ENCODE peak calls at places on chromosomes 2 and 18, in ten cellular contexts. Z is HAP-1; X is stimulated activated CD4-positive, alpha-beta T cell treated with anti-CD3 and anti-CD28 coated beads, Interleukin-1b, Interleukin-23, amount 100 ng/mL, for 24 hours; Q is right lobe of liver; M is left ventricle myocardium inferior; T is occipital lobe; A is AG08395; K is T-helper 1 cell; H is mammary epithelial cell; P is Ammon's horn. S is an unnamed sample.

GRCh38 chr18:47997338-47997780 is 66.9 kb upstream of the SMAD2 start:
- DNase-seq in Q (no peak), M (no peak), P (no peak), K (no peak), A (no peak), X (peak), Z (no peak), H (no peak), T (no peak), S (no peak)

GRCh38 chr18:50559750-50560680 is at the start of gene MAPK4:
- DNase-seq in P (peak), X (peak), M (peak), Z (peak), T (no peak), A (peak), K (no peak), Q (peak), H (peak), S (peak)

GRCh38 chr2:127006962-127007361 is 100.0 kb downstream of the BIN1 start:
- DNase-seq in M (no peak), A (no peak), P (no peak), K (no peak), H (no peak), Z (no peak), X (no peak), Q (no peak), T (no peak), S (no peak)

GRCh38 chr2:74334931-74335333 is 8.3 kb downstream of the SLC4A5 start:
- DNase-seq in T (peak), H (peak), Q (peak), P (peak), M (peak), Z (peak), A (peak), X (peak), K (peak), S (peak)

GRCh38 chr2:8249191-8249590 is 432.7 kb upstream of the ID2 start:
- DNase-seq in T (no peak), Q (peak), Z (no peak), X (no peak), A (peak), P (peak), H (no peak), M (no peak), K (no peak), S (no peak)

GRCh38 chr2:39301352-39301751 is 57.6 kb upstream of the CDKL4 start:
- DNase-seq in H (no peak), A (no peak), P (no peak), Q (no peak), X (no peak), Z (no peak), T (no peak), K (no peak), M (no peak), S (no peak)

GRCh38 chr18:59085126-59085794 is 54.4 kb upstream of the SEC11C start:
- DNase-seq in M (no peak), Q (no peak), T (no peak), A (no peak), Z (no peak), K (no peak), P (no peak), X (no peak), H (no peak), S (no peak)

GRCh38 chr2:231124833-231125232 is at the start of gene HTR2B:
- DNase-seq in H (no peak), X (no peak), Q (no peak), M (no peak), T (no peak), A (peak), K (no peak), P (peak), Z (peak), S (no peak)

GRCh38 chr2:114065731-114066130 is 175.8 kb downstream of the ACTR3 start:
- DNase-seq in P (no peak), T (no peak), A (no peak), K (no peak), Z (no peak), H (no peak), M (no peak), Q (peak), X (no peak), S (no peak)

GRCh38 chr2:238150686-238151085 is 8.1 kb upstream of the ERFE start:
- DNase-seq in Z (no peak), T (no peak), Q (no peak), H (no peak), A (no peak), P (no peak), X (no peak), M (no peak), K (no peak), S (no peak)

GRCh38 chr18:71442830-71443229 is 1101.3 kb downstream of the CBLN2 start:
- DNase-seq in P (no peak), K (no peak), H (no peak), M (no peak), A (no peak), Q (no peak), Z (no peak), T (no peak), X (no peak), S (no peak)

GRCh38 chr18:21513292-21513691 is 87.2 kb downstream of the ESCO1 start:
- DNase-seq in Z (no peak), T (no peak), M (no peak), X (no peak), K (no peak), H (no peak), A (peak), Q (no peak), P (no peak), S (no peak)

GRCh38 chr2:128488429-128488828 is 169.8 kb upstream of the HS6ST1 start:
- DNase-seq in T (no peak), A (no peak), Q (no peak), P (no peak), Z (no peak), K (no peak), M (no peak), H (no peak), X (no peak), S (no peak)

GRCh38 chr2:168699834-168700417 is 102.5 kb upstream of the NOSTRIN start:
- DNase-seq in Q (peak), P (peak), M (peak), Z (no peak), X (no peak), A (peak), K (no peak), H (no peak), T (no peak), S (peak)

GRCh38 chr2:11715987-11716652 is 30.3 kb upstream of the LPIN1 start:
- DNase-seq in A (no peak), M (no peak), K (no peak), Z (no peak), H (no peak), Q (peak), P (no peak), T (no peak), X (no peak), S (no peak)

GRCh38 chr2:126890136-126890961 is 8.3 kb upstream of the TEX51 start:
- DNase-seq in P (no peak), Z (no peak), A (no peak), X (no peak), K (no peak), H (no peak), M (no peak), Q (no peak), T (no peak), S (no peak)

GRCh38 chr2:75521225-75521872 is 39.4 kb downstream of the EVA1A start:
- DNase-seq in Z (no peak), A (no peak), M (no peak), Q (no peak), X (no peak), H (no peak), T (no peak), K (no peak), P (no peak), S (no peak)

GRCh38 chr2:2809771-2810170 is 478.7 kb upstream of the MYT1L start:
- DNase-seq in Q (no peak), T (no peak), K (no peak), A (no peak), M (no peak), H (no peak), X (no peak), Z (no peak), P (no peak), S (no peak)

GRCh38 chr2:127072380-127072779 is 34.6 kb downstream of the BIN1 start:
- DNase-seq in Z (no peak), X (no peak), T (no peak), A (no peak), M (no peak), Q (no peak), P (no peak), K (no peak), H (no peak), S (no peak)

GRCh38 chr2:219912530-219912929 is 285.1 kb downstream of the SLC4A3 start:
- DNase-seq in X (no peak), T (peak), M (no peak), Z (no peak), H (peak), K (no peak), P (peak), Q (no peak), A (peak), S (no peak)

GRCh38 chr2:85585781-85586105 is 1.5 kb downstream of the VAMP5 start:
- DNase-seq in Q (no peak), A (peak), M (no peak), P (no peak), X (no peak), Z (no peak), H (no peak), T (no peak), K (no peak), S (no peak)

GRCh38 chr2:68098398-68098797 is 35.6 kb upstream of the C1D start:
- DNase-seq in T (no peak), M (no peak), K (no peak), A (no peak), H (no peak), Z (no peak), P (no peak), X (no peak), Q (no peak), S (no peak)

GRCh38 chr2:240227538-240228428 is 87.3 kb upstream of the OTOS start:
- DNase-seq in H (no peak), M (no peak), Q (no peak), P (no peak), K (no peak), Z (no peak), A (no peak), X (no peak), T (no peak), S (peak)

GRCh38 chr2:12507295-12507694 is 209.4 kb upstream of the TRIB2 start:
- DNase-seq in H (peak), Q (no peak), M (no peak), P (no peak), T (no peak), A (peak), Z (no peak), X (peak), K (no peak), S (no peak)

GRCh38 chr2:152395132-152396024 is 60.4 kb downstream of the FMNL2 start:
- DNase-seq in A (peak), P (no peak), T (no peak), X (no peak), H (no peak), Z (peak), M (no peak), Q (no peak), K (no peak), S (no peak)

GRCh38 chr2:25115902-25116301 is 52.5 kb downstream of the POMC start:
- DNase-seq in P (no peak), Q (no peak), A (peak), X (no peak), K (no peak), M (no peak), Z (no peak), H (no peak), T (no peak), S (no peak)

GRCh38 chr2:107020386-107020785 is 134.4 kb upstream of the ST6GAL2 start:
- DNase-seq in Z (no peak), A (no peak), K (no peak), T (no peak), H (no peak), X (no peak), M (no peak), P (no peak), Q (no peak), S (no peak)

GRCh38 chr2:205133544-205133943 is 548.8 kb upstream of the NRP2 start:
- DNase-seq in M (peak), Z (no peak), P (no peak), K (no peak), T (no peak), A (no peak), X (no peak), Q (no peak), H (no peak), S (no peak)

GRCh38 chr2:98793275-98793674 is 62.3 kb upstream of the MGAT4A start:
- DNase-seq in H (peak), Z (no peak), Q (no peak), A (no peak), X (no peak), M (no peak), K (no peak), P (no peak), T (no peak), S (no peak)

GRCh38 chr2:201450910-201451329 is 338 bp downstream of the TRAK2 start:
- DNase-seq in K (no peak), X (no peak), Z (no peak), P (no peak), H (no peak), Q (no peak), M (no peak), A (peak), T (peak), S (no peak)

GRCh38 chr2:40230717-40231300 is 221.1 kb downstream of the SLC8A1 start:
- DNase-seq in T (no peak), P (no peak), Z (no peak), Q (no peak), A (no peak), M (no peak), X (no peak), K (no peak), H (peak), S (no peak)

GRCh38 chr2:101038455-101039255 is 36.6 kb downstream of the RPL31 start:
- DNase-seq in Z (no peak), K (no peak), P (no peak), A (no peak), Q (no peak), H (peak), M (no peak), T (no peak), X (no peak), S (no peak)

GRCh38 chr2:119408221-119408619 is 23.4 kb upstream of the TMEM37 start:
- DNase-seq in Z (no peak), P (no peak), Q (no peak), T (no peak), M (no peak), A (peak), H (no peak), X (no peak), K (no peak), S (peak)

GRCh38 chr18:7958081-7958896 is 391.2 kb downstream of the PTPRM start:
- DNase-seq in Q (no peak), T (no peak), P (no peak), M (no peak), K (no peak), A (no peak), Z (no peak), H (no peak), X (no peak), S (no peak)

GRCh38 chr2:9763356-9764152 is 79.7 kb upstream of the TAF1B start:
- DNase-seq in M (no peak), Q (no peak), H (no peak), T (no peak), X (no peak), P (no peak), Z (no peak), A (peak), K (no peak), S (no peak)

GRCh38 chr2:206502729-206503128 is 59.4 kb downstream of the ADAM23 start:
- DNase-seq in A (no peak), Z (no peak), K (no peak), Q (no peak), T (no peak), P (no peak), X (no peak), H (no peak), M (no peak), S (no peak)

GRCh38 chr2:74048147-74048546 is 63.4 kb downstream of the TET3 start:
- DNase-seq in Z (no peak), Q (no peak), K (no peak), M (no peak), A (no peak), T (no peak), H (no peak), P (no peak), X (no peak), S (peak)

GRCh38 chr2:38074775-38075435 is 1.0 kb downstream of the CYP1B1 start:
- DNase-seq in A (no peak), X (no peak), P (no peak), K (no peak), T (no peak), M (peak), H (no peak), Z (no peak), Q (peak), S (no peak)